ENCODE peak calls at places on chromosomes 7 and 10, in four cellular contexts. Z is AG09309, T is cardiac muscle cell, Y is heart left ventricle. S is an unnamed sample.

GRCh38 chr10:77377678-77378352 is 259.8 kb downstream of the KCNMA1 start:
- DNase-seq in T (no peak), Z (no peak), Y (no peak), S (peak; percentile 64)

GRCh38 chr7:135672560-135673359 is 10.4 kb downstream of the STMP1 start:
- DNase-seq in T (peak; percentile 85), Z (no peak), Y (no peak), S (no peak)

GRCh38 chr10:17219024-17219423 is 9.0 kb upstream of the VIM start:
- DNase-seq in T (no peak), Y (no peak), Z (no peak), S (no peak)

GRCh38 chr10:111129348-111129747 is 52.5 kb downstream of the ADRA2A start:
- DNase-seq in Y (no peak), Z (no peak), T (no peak), S (no peak)

GRCh38 chr7:17786314-17786852 is 153.9 kb downstream of the SNX13 start:
- DNase-seq in Z (no peak), T (no peak), Y (peak; percentile 30), S (no peak)

GRCh38 chr10:97463363-97464132 is 17.6 kb downstream of the ZDHHC16 start:
- DNase-seq in Y (no peak), Z (peak; percentile 64), T (peak; percentile 59), S (peak; percentile 80)

GRCh38 chr7:139635521-139636240 is 112.2 kb downstream of the CLEC2L start:
- DNase-seq in Y (no peak), Z (no peak), T (no peak), S (no peak)

GRCh38 chr10:117461766-117462423 is 80.7 kb upstream of the EMX2 start:
- DNase-seq in T (peak; percentile 74), Z (peak; percentile 97), Y (no peak), S (peak; percentile 58)

GRCh38 chr7:69095649-69096048 is 502.6 kb upstream of the AUTS2 start:
- DNase-seq in Z (no peak), T (no peak), Y (no peak), S (no peak)

GRCh38 chr10:71255817-71256660 is 43.7 kb downstream of the UNC5B start:
- DNase-seq in Z (no peak), Y (peak; percentile 74), T (peak; percentile 93), S (no peak)

GRCh38 chr10:75418712-75419111 is 12.7 kb upstream of the LRMDA start:
- DNase-seq in Y (no peak), Z (no peak), T (no peak), S (no peak)

GRCh38 chr7:33661430-33662160 is 243.7 kb upstream of the BMPER start:
- DNase-seq in Z (no peak), T (no peak), Y (no peak), S (no peak)

GRCh38 chr10:115572740-115573455 is 479.7 kb downstream of the ATRNL1 start:
- DNase-seq in T (peak; percentile 1), Y (no peak), Z (no peak), S (no peak)
- TF ChIP-seq CTCF in T (peak; percentile 9), Y (no peak), Z (no peak), S (peak; percentile 50)

GRCh38 chr10:60182691-60183090 is 207.0 kb downstream of the ANK3 start:
- DNase-seq in Z (no peak), T (peak; percentile 11), Y (no peak), S (no peak)
- H3K4me3 ChIP-seq in Z (no peak overlapping the region), T (no peak overlapping the region), Y (no peak overlapping the region), S (no peak overlapping the region)

GRCh38 chr10:91603931-91604331 is 28.9 kb downstream of the PPP1R3C start:
- DNase-seq in Y (no peak), Z (no peak), T (peak; percentile 84), S (no peak)

GRCh38 chr10:91604936-91605534 is 27.8 kb downstream of the PPP1R3C start:
- DNase-seq in Y (no peak), T (peak; percentile 49), Z (no peak), S (no peak)

GRCh38 chr10:91605968-91606367 is 26.9 kb downstream of the PPP1R3C start:
- DNase-seq in T (no peak), Z (no peak), Y (no peak), S (no peak)

GRCh38 chr10:91603173-91603572 is 29.7 kb downstream of the PPP1R3C start:
- DNase-seq in Z (no peak), T (no peak), Y (no peak), S (no peak)

GRCh38 chr10:91604462-91604935 is 28.4 kb downstream of the PPP1R3C start:
- DNase-seq in Z (no peak), Y (no peak), T (peak; percentile 34), S (no peak)
- TF ChIP-seq CTCF in Z (peak; percentile 23), Y (peak; percentile 27), T (peak; percentile 25), S (no peak)

DNA sequence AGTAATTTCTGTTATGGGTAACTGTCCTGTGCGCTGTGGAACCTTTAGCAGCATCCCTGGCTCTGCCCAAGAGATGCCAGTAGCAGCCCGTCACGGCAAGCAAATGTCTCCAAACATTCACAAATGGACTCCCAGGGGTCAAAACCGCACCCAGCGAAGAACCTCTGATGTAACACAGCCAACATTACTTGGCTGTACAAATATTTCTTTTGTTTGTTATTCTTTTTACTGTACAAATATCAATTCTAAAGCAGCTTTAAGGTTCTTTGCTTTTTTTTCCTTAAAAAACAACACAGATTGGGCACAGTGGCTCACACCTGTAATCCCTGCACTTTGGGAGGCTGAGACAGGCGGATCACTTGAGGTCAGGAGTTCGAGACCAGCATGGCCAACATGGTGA is 182.5 kb downstream of the KMT2E start:
- DNase-seq in T (no peak), Z (no peak), Y (no peak), S (no peak)
- H3K4me3 ChIP-seq in T (no peak overlapping the region), Z (no peak overlapping the region), Y (no peak overlapping the region), S (no peak overlapping the region)

S was measured in Caco-2.